ENCODE peak calls at places on chromosomes 5 and 9, in eight cellular contexts. M, C, T, A, Q, E, R and H are unnamed samples.

GRCh38 chr9:94933429-94933828 is 206.9 kb downstream of the AOPEP start:
- DNase-seq in Q (no peak), R (no peak), E (no peak), C (no peak), M (no peak), T (no peak), A (no peak), H (no peak)

GRCh38 chr5:31485376-31486207 is 46.3 kb downstream of the DROSHA start:
- DNase-seq in T (no peak), M (no peak), C (no peak), E (no peak), Q (peak; percentile 63), A (no peak), R (no peak), H (no peak)

GRCh38 chr5:159887050-159887449 is 29.2 kb upstream of the ADRA1B start:
- DNase-seq in T (no peak), E (no peak), C (no peak), R (no peak), Q (no peak), M (no peak), A (no peak), H (no peak)

GRCh38 chr5:54610197-54610898 is 92.8 kb downstream of the SNX18 start:
- DNase-seq in R (no peak), T (no peak), Q (no peak), E (peak; percentile 53), A (no peak), M (no peak), C (no peak), H (no peak)

GRCh38 chr5:137696481-137696880 is 39.4 kb downstream of the KLHL3 start:
- DNase-seq in Q (no peak), E (peak; percentile 11), T (no peak), R (no peak), A (no peak), C (no peak), M (no peak), H (no peak)

GRCh38 chr9:95090871-95091573 is 226.5 kb downstream of the FANCC start:
- DNase-seq in T (no peak), R (no peak), M (peak; percentile 39), A (no peak), E (no peak), C (peak; percentile 64), Q (no peak), H (no peak)

GRCh38 chr5:109748545-109748944 is 58.8 kb downstream of the MAN2A1 start:
- DNase-seq in C (no peak), R (no peak), Q (no peak), T (no peak), E (no peak), M (no peak), A (no peak), H (no peak)

GRCh38 chr9:3331801-3332200 is 194.0 kb downstream of the RFX3 start:
- DNase-seq in M (no peak), A (no peak), R (no peak), E (no peak), C (no peak), T (no peak), Q (no peak), H (no peak)

GRCh38 chr5:72815580-72816296 is 723 bp upstream of the TNPO1 start:
- DNase-seq in E (no peak), T (no peak), C (no peak), M (no peak), A (no peak), R (no peak), Q (no peak), H (no peak)

GRCh38 chr5:147835386-147835798 is 3.9 kb upstream of the SPINK1 start:
- DNase-seq in M (no peak), A (no peak), C (no peak), T (no peak), E (peak; percentile 53), Q (no peak), R (no peak), H (no peak)

GRCh38 chr5:175096469-175097185 is 347.4 kb downstream of the DRD1 start:
- DNase-seq in T (no peak), Q (no peak), M (no peak), A (peak; percentile 14), C (no peak), E (no peak), R (no peak), H (no peak)

GRCh38 chr9:88041447-88041846 is 67.1 kb upstream of the CDK20 start:
- DNase-seq in M (no peak), Q (no peak), R (no peak), C (no peak), T (no peak), E (peak; percentile 19), A (no peak), H (no peak)

GRCh38 chr5:124519396-124519795 is 227.0 kb downstream of the ZNF608 start:
- DNase-seq in M (no peak), T (no peak), C (no peak), A (no peak), Q (peak; percentile 63), R (no peak), E (peak; percentile 90), H (no peak)

GRCh38 chr9:120741701-120742100 is 27.4 kb upstream of the MEGF9 start:
- DNase-seq in M (no peak), C (no peak), E (no peak), A (no peak), R (no peak), Q (no peak), T (no peak), H (no peak)

GRCh38 chr9:69175488-69175872 is 1.4 kb downstream of the TJP2 start:
- DNase-seq in R (no peak), E (no peak), M (no peak), T (no peak), Q (no peak), C (no peak), A (no peak), H (no peak)

GRCh38 chr5:60338846-60339245 is 361.1 kb downstream of the DEPDC1B start:
- DNase-seq in C (no peak), M (no peak), T (no peak), Q (no peak), R (no peak), A (no peak), E (no peak), H (no peak)

GRCh38 chr5:33563983-33564908 is 123.5 kb downstream of the TARS1 start:
- DNase-seq in E (peak; percentile 24), Q (no peak), M (no peak), A (no peak), R (no peak), C (no peak), T (no peak), H (no peak)

GRCh38 chr5:93055971-93056370 is 525.0 kb downstream of the NR2F1-AS1 start:
- DNase-seq in C (no peak), R (no peak), M (no peak), E (no peak), Q (no peak), T (no peak), A (no peak), H (no peak)

DNA sequence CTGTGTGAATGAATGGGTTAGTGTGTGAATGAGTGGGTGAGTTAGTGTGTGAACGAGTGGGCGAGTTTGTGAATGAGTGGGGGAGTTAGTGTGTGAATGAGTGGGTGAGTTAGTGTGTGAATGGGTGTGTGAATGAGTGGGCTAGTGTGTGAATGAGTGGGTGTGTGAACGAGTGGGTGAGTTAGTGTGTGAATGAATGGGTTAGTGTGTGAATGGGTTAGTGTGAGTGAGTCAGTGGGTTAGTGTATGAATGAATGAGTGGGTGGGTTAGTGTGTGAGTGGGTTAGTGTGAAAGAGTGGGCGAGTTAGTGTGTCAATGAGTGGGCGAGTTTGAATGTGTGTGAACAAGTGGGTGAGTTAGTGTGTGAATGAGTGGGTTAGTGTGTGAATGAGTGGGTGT is 35.5 kb downstream of the NKD2 start:
- DNase-seq in M (no peak), E (no peak), C (peak; percentile 4), A (no peak), T (no peak), R (no peak), Q (no peak), H (no peak)
- H3K9me3 ChIP-seq in M (no peaks in the 10 kb centered on the region), E (no peaks in the 10 kb centered on the region), C (no peaks in the 10 kb centered on the region), A (no peaks in the 10 kb centered on the region), T (no peaks in the 10 kb centered on the region), R (no peaks in the 10 kb centered on the region), Q (no peaks in the 10 kb centered on the region), H (peaks cover 5% of the 10 kb centered on the region)

GRCh38 chr5:45795458-45795857 is 99.3 kb upstream of the HCN1 start:
- DNase-seq in R (no peak), A (no peak), Q (no peak), M (no peak), T (no peak), E (no peak), C (no peak), H (no peak)

GRCh38 chr5:45796959-45797553 is 100.9 kb upstream of the HCN1 start:
- DNase-seq in T (no peak), R (no peak), M (no peak), Q (no peak), C (no peak), A (no peak), E (no peak), H (no peak)

GRCh38 chr5:45799388-45799787 is 103.2 kb upstream of the HCN1 start:
- DNase-seq in A (no peak), T (no peak), R (no peak), Q (no peak), E (no peak), M (no peak), C (no peak), H (no peak)

GRCh38 chr5:45800331-45800730 is 104.2 kb upstream of the HCN1 start:
- DNase-seq in R (no peak), T (no peak), A (no peak), M (no peak), E (no peak), Q (no peak), C (no peak), H (no peak)
- H3K9me3 ChIP-seq in R (peaks cover 5% of the 10 kb centered on the region), T (no peaks in the 10 kb centered on the region), A (peaks cover 11% of the 10 kb centered on the region), M (peaks cover 17% of the 10 kb centered on the region), E (peaks cover 19% of the 10 kb centered on the region), Q (no peaks in the 10 kb centered on the region), C (no peaks in the 10 kb centered on the region), H (no peaks in the 10 kb centered on the region)

GRCh38 chr5:67494186-67494842 is 297.7 kb upstream of the CD180 start:
- DNase-seq in C (peak; percentile 63), M (no peak), Q (no peak), A (peak; percentile 45), E (no peak), R (no peak), T (no peak), H (no peak)
- H3K9me3 ChIP-seq in C (no peaks in the 10 kb centered on the region), M (peaks cover 1% of the 10 kb centered on the region), Q (no peaks in the 10 kb centered on the region), A (no peaks in the 10 kb centered on the region), E (peaks cover 2% of the 10 kb centered on the region), R (no peaks in the 10 kb centered on the region), T (no peaks in the 10 kb centered on the region), H (no peaks in the 10 kb centered on the region)

GRCh38 chr9:112647596-112647995 is 70.3 kb downstream of the INIP start:
- DNase-seq in A (no peak), M (no peak), E (no peak), C (no peak), T (no peak), R (no peak), Q (no peak), H (no peak)

GRCh38 chr9:112642126-112642525 is 75.8 kb downstream of the INIP start:
- DNase-seq in A (no peak), E (no peak), C (no peak), R (no peak), M (no peak), T (no peak), Q (no peak), H (no peak)

GRCh38 chr9:112640311-112640710 is 77.6 kb downstream of the INIP start:
- DNase-seq in C (no peak), Q (no peak), R (no peak), E (no peak), A (no peak), M (no peak), T (no peak), H (no peak)

GRCh38 chr9:112648624-112649023 is 69.3 kb downstream of the INIP start:
- DNase-seq in T (no peak), Q (no peak), C (no peak), A (no peak), M (no peak), R (no peak), E (no peak), H (no peak)

GRCh38 chr9:112644449-112644965 is 73.4 kb downstream of the INIP start:
- DNase-seq in T (no peak), A (no peak), Q (no peak), M (no peak), R (no peak), C (no peak), E (no peak), H (no peak)
- H3K9me3 ChIP-seq in T (no peaks in the 10 kb centered on the region), A (peaks cover 20% of the 10 kb centered on the region), Q (no peaks in the 10 kb centered on the region), M (peaks cover 15% of the 10 kb centered on the region), R (peaks cover 5% of the 10 kb centered on the region), C (peaks cover 8% of the 10 kb centered on the region), E (peaks cover 33% of the 10 kb centered on the region), H (no peaks in the 10 kb centered on the region)